ENCODE peak calls at places on chromosome 10, in four cellular contexts. One of them, this sample, is unnamed.

GRCh38 chr10:132842397-132842796 is 56.5 kb upstream of the NKX6-2 start:
- DNase-seq in activated effector memory CD4-positive, alpha-beta T cell treated with Interleukin-2 at 50 U/mL for 16 hours: no peak
- DNase-seq in activated T-cell treated with anti-CD3 and anti-CD28 coated beads, Interleukin-2, amount 50 U/mL, for 72 hours: no peak
- DNase-seq in GM12891: no peak
- DNase-seq in this sample: no peak

GRCh38 chr10:53403688-53404087 is 631.1 kb upstream of the MBL2 start:
- DNase-seq in activated effector memory CD4-positive, alpha-beta T cell treated with Interleukin-2 at 50 U/mL for 16 hours: no peak
- DNase-seq in activated T-cell treated with anti-CD3 and anti-CD28 coated beads, Interleukin-2, amount 50 U/mL, for 72 hours: no peak
- DNase-seq in GM12891: no peak
- DNase-seq in this sample: no peak

GRCh38 chr10:93039721-93040120 is 20.9 kb upstream of the CYP26C1 start:
- DNase-seq in activated effector memory CD4-positive, alpha-beta T cell treated with Interleukin-2 at 50 U/mL for 16 hours: no peak
- DNase-seq in activated T-cell treated with anti-CD3 and anti-CD28 coated beads, Interleukin-2, amount 50 U/mL, for 72 hours: no peak
- DNase-seq in GM12891: no peak
- DNase-seq in this sample: no peak

GRCh38 chr10:72679838-72680241 is 12.1 kb upstream of the MCU start:
- DNase-seq in activated effector memory CD4-positive, alpha-beta T cell treated with Interleukin-2 at 50 U/mL for 16 hours: no peak
- DNase-seq in activated T-cell treated with anti-CD3 and anti-CD28 coated beads, Interleukin-2, amount 50 U/mL, for 72 hours: no peak
- DNase-seq in GM12891: no peak
- DNase-seq in this sample: no peak

GRCh38 chr10:85266808-85267207 is 938.4 kb downstream of the CCSER2 start:
- DNase-seq in activated effector memory CD4-positive, alpha-beta T cell treated with Interleukin-2 at 50 U/mL for 16 hours: no peak
- DNase-seq in activated T-cell treated with anti-CD3 and anti-CD28 coated beads, Interleukin-2, amount 50 U/mL, for 72 hours: no peak
- DNase-seq in GM12891: no peak
- DNase-seq in this sample: no peak

GRCh38 chr10:71064413-71065118 is 147.8 kb upstream of the UNC5B start:
- DNase-seq in activated effector memory CD4-positive, alpha-beta T cell treated with Interleukin-2 at 50 U/mL for 16 hours: no peak
- DNase-seq in activated T-cell treated with anti-CD3 and anti-CD28 coated beads, Interleukin-2, amount 50 U/mL, for 72 hours: no peak
- DNase-seq in GM12891: no peak
- DNase-seq in this sample: no peak

GRCh38 chr10:115129752-115130151 is 36.6 kb downstream of the ATRNL1 start:
- DNase-seq in activated effector memory CD4-positive, alpha-beta T cell treated with Interleukin-2 at 50 U/mL for 16 hours: no peak
- DNase-seq in activated T-cell treated with anti-CD3 and anti-CD28 coated beads, Interleukin-2, amount 50 U/mL, for 72 hours: no peak
- DNase-seq in GM12891: no peak
- DNase-seq in this sample: no peak

GRCh38 chr10:91349381-91349780 is 60.8 kb upstream of the HECTD2 start:
- DNase-seq in activated effector memory CD4-positive, alpha-beta T cell treated with Interleukin-2 at 50 U/mL for 16 hours: no peak
- DNase-seq in activated T-cell treated with anti-CD3 and anti-CD28 coated beads, Interleukin-2, amount 50 U/mL, for 72 hours: no peak
- DNase-seq in GM12891: no peak
- DNase-seq in this sample: no peak

GRCh38 chr10:87775766-87776165 is 42.3 kb downstream of the ATAD1 start:
- DNase-seq in activated effector memory CD4-positive, alpha-beta T cell treated with Interleukin-2 at 50 U/mL for 16 hours: no peak
- DNase-seq in activated T-cell treated with anti-CD3 and anti-CD28 coated beads, Interleukin-2, amount 50 U/mL, for 72 hours: no peak
- DNase-seq in GM12891: no peak
- DNase-seq in this sample: no peak

GRCh38 chr10:97411411-97411810 is 10.3 kb upstream of the RRP12 start:
- DNase-seq in activated effector memory CD4-positive, alpha-beta T cell treated with Interleukin-2 at 50 U/mL for 16 hours: no peak
- DNase-seq in activated T-cell treated with anti-CD3 and anti-CD28 coated beads, Interleukin-2, amount 50 U/mL, for 72 hours: no peak
- DNase-seq in GM12891: no peak
- DNase-seq in this sample: no peak

GRCh38 chr10:90032519-90032918 is 331.1 kb downstream of the KIF20B start:
- DNase-seq in activated effector memory CD4-positive, alpha-beta T cell treated with Interleukin-2 at 50 U/mL for 16 hours: no peak
- DNase-seq in activated T-cell treated with anti-CD3 and anti-CD28 coated beads, Interleukin-2, amount 50 U/mL, for 72 hours: no peak
- DNase-seq in GM12891: no peak
- DNase-seq in this sample: no peak

GRCh38 chr10:113746188-113746950 is 5.1 kb upstream of the PLEKHS1 start:
- DNase-seq in activated effector memory CD4-positive, alpha-beta T cell treated with Interleukin-2 at 50 U/mL for 16 hours: no peak
- DNase-seq in activated T-cell treated with anti-CD3 and anti-CD28 coated beads, Interleukin-2, amount 50 U/mL, for 72 hours: no peak
- DNase-seq in GM12891: no peak
- DNase-seq in this sample: peak; percentile 26

This sample was measured in 8988T.